ENCODE peak calls at places on chromosomes 16 and 17, in four cellular contexts. N, G, H and D are unnamed samples.

GRCh38 chr16:55706739-55707487 is 51.1 kb downstream of the SLC6A2 start:
- DNase-seq in N (no peak), G (no peak), H (peak; percentile 54), D (no peak)

GRCh38 chr16:56525154-56525720 is 5.4 kb upstream of the BBS2 start:
- DNase-seq in H (no peak), G (no peak), N (no peak), D (no peak)

GRCh38 chr16:8937803-8938202 is 25.9 kb downstream of the USP7 start:
- DNase-seq in H (no peak), G (no peak), N (no peak), D (no peak)

GRCh38 chr17:63173450-63173849 is 207.4 kb downstream of the TANC2 start:
- DNase-seq in H (no peak), G (no peak), N (no peak), D (no peak)

GRCh38 chr16:88435437-88436355 is 17.4 kb upstream of the ZFPM1 start:
- DNase-seq in G (no peak), N (no peak), H (no peak), D (no peak)

GRCh38 chr17:74126959-74127358 is 76.5 kb upstream of the RPL38 start:
- DNase-seq in G (no peak), H (no peak), N (no peak), D (no peak)

GRCh38 chr16:57023541-57024249 is 34.3 kb downstream of the NLRC5 start:
- DNase-seq in N (peak; percentile 76), G (no peak), H (no peak), D (no peak)

GRCh38 chr17:3546997-3547396 is 10.6 kb downstream of the TRPV3 start:
- DNase-seq in H (no peak), G (no peak), N (no peak), D (no peak)

GRCh38 chr17:31248986-31249385 is 48.1 kb downstream of the OMG start:
- DNase-seq in G (peak; percentile 80), N (no peak), H (no peak), D (no peak)

GRCh38 chr16:11742041-11742535 is 569 bp downstream of the TXNDC11 start:
- DNase-seq in G (no peak), N (peak; percentile 63), H (peak; percentile 93), D (peak; percentile 13)